ENCODE peak calls at places on chromosomes 13 and 19, in four cellular contexts. V is HepG2, Y is ovary, Z is transverse colon. A is an unnamed sample.

GRCh38 chr13:102677122-102677521 is 17.7 kb downstream of the METTL21C start:
- DNase-seq in Z (no peak), Y (no peak), V (no peak), A (no peak)

GRCh38 chr13:99228737-99229691 is 28.4 kb downstream of the UBAC2 start:
- DNase-seq in Z (no peak), Y (no peak), V (peak), A (no peak)

GRCh38 chr19:756232-756631 is 5.3 kb downstream of the MISP start:
- DNase-seq in Z (peak), Y (no peak), V (peak), A (no peak)

GRCh38 chr19:10782795-10783194 is 53.2 kb downstream of the TMED1 start:
- DNase-seq in Z (no peak), Y (no peak), V (no peak), A (no peak)

GRCh38 chr19:54252845-54253244 is 4.2 kb downstream of the LILRB5 start:
- DNase-seq in Z (no peak), Y (no peak), V (no peak), A (no peak)

GRCh38 chr13:95216182-95216581 is 85.1 kb downstream of the ABCC4 start:
- DNase-seq in V (no peak), Y (no peak), Z (no peak), A (no peak)

GRCh38 chr13:114108141-114108761 is 24.2 kb downstream of the RASA3 start:
- DNase-seq in V (no peak), Y (peak), Z (peak), A (no peak)

GRCh38 chr19:7874080-7874856 is at the start of gene PRR36:
- DNase-seq in Y (peak), V (peak), Z (no peak), A (no peak)

GRCh38 chr13:102667911-102668310 is 26.9 kb downstream of the METTL21C start:
- DNase-seq in Z (no peak), Y (no peak), V (peak), A (no peak)

GRCh38 chr13:44188257-44188656 is 185.4 kb upstream of the SERP2 start:
- DNase-seq in V (no peak), Z (no peak), Y (no peak), A (no peak)

GRCh38 chr13:35210234-35210633 is 266.3 kb downstream of the MAB21L1 start:
- DNase-seq in V (no peak), Y (no peak), Z (no peak), A (no peak)

GRCh38 chr13:98570929-98571372 is 6.0 kb downstream of the STK24 start:
- DNase-seq in Z (peak), V (peak), Y (no peak), A (no peak)

GRCh38 chr19:43809762-43810696 is 7.8 kb upstream of the LYPD5 start:
- DNase-seq in Z (no peak), Y (no peak), V (peak), A (peak)

GRCh38 chr13:27339299-27339698 is 68.7 kb downstream of the RASL11A start:
- DNase-seq in Z (peak), V (peak), Y (no peak), A (no peak)

GRCh38 chr13:52665325-52665724 is 12.7 kb downstream of the SUGT1 start:
- DNase-seq in Y (no peak), V (peak), Z (no peak), A (no peak)

GRCh38 chr13:22144806-22145205 is 473.9 kb downstream of the FGF9 start:
- DNase-seq in V (no peak), Y (no peak), Z (no peak), A (no peak)

GRCh38 chr13:114073881-114074551 is 58.4 kb downstream of the RASA3 start:
- DNase-seq in Y (no peak), V (no peak), Z (no peak), A (no peak)

GRCh38 chr19:2544576-2545415 is 68.9 kb downstream of the GADD45B start:
- DNase-seq in Z (no peak), Y (peak), V (no peak), A (no peak)

GRCh38 chr19:11984986-11985385 is 20.1 kb downstream of the ZNF763 start:
- DNase-seq in Y (no peak), Z (no peak), V (peak), A (no peak)

GRCh38 chr19:56309511-56310185 is 5.0 kb downstream of the ZSCAN5A start:
- DNase-seq in Z (peak), Y (no peak), V (peak), A (no peak)

GRCh38 chr19:38321646-38322323 is 2.1 kb downstream of the KCNK6 start:
- DNase-seq in V (no peak), Y (peak), Z (peak), A (no peak)

GRCh38 chr13:72025836-72026235 is 158.8 kb upstream of the DACH1 start:
- DNase-seq in Y (no peak), Z (no peak), V (no peak), A (no peak)

GRCh38 chr13:57673197-57673596 is 41.7 kb downstream of the PCDH17 start:
- DNase-seq in Y (no peak), V (no peak), Z (no peak), A (no peak)

GRCh38 chr19:10096615-10096963 is 5.9 kb downstream of the ANGPTL6 start:
- DNase-seq in Y (peak), Z (peak), V (no peak), A (no peak)

GRCh38 chr19:30854661-30855060 is 482.5 kb downstream of the ZNF536 start:
- DNase-seq in V (no peak), Z (no peak), Y (no peak), A (peak)

GRCh38 chr13:84481958-84482357 is 599.7 kb upstream of the SLITRK1 start:
- DNase-seq in Z (no peak), Y (no peak), V (no peak), A (no peak)

GRCh38 chr19:9839415-9839814 is 4.3 kb downstream of the PIN1 start:
- DNase-seq in Z (no peak), Y (no peak), V (no peak), A (no peak)

GRCh38 chr19:55305983-55306562 is 19.1 kb downstream of the TMEM150B start:
- DNase-seq in Y (no peak), Z (no peak), V (no peak), A (no peak)

GRCh38 chr13:110634558-110634957 is 19.2 kb downstream of the NAXD start:
- DNase-seq in Z (no peak), V (no peak), Y (no peak), A (no peak)

GRCh38 chr13:28684257-28684656 is 25.3 kb downstream of the POMP start:
- DNase-seq in Y (no peak), V (peak), Z (peak), A (no peak)

GRCh38 chr13:61908906-61909305 is 493.3 kb upstream of the PCDH20 start:
- DNase-seq in Z (no peak), Y (no peak), V (no peak), A (no peak)

GRCh38 chr13:110233181-110233641 is 73.7 kb downstream of the COL4A1 start:
- DNase-seq in V (no peak), Z (no peak), Y (peak), A (peak)

GRCh38 chr19:590396-590745 is 690 bp downstream of the HCN2 start:
- DNase-seq in Y (no peak), V (no peak), Z (no peak), A (no peak)

GRCh38 chr13:51425410-51426042 is 27.3 kb downstream of the INTS6 start:
- DNase-seq in Y (no peak), V (no peak), Z (no peak), A (no peak)

GRCh38 chr13:26499209-26499601 is 58.3 kb upstream of the WASF3 start:
- DNase-seq in Y (no peak), Z (no peak), V (no peak), A (no peak)

GRCh38 chr19:44657211-44657921 is 13.7 kb downstream of the PVR start:
- DNase-seq in V (peak), Z (peak), Y (peak), A (no peak)

DNA sequence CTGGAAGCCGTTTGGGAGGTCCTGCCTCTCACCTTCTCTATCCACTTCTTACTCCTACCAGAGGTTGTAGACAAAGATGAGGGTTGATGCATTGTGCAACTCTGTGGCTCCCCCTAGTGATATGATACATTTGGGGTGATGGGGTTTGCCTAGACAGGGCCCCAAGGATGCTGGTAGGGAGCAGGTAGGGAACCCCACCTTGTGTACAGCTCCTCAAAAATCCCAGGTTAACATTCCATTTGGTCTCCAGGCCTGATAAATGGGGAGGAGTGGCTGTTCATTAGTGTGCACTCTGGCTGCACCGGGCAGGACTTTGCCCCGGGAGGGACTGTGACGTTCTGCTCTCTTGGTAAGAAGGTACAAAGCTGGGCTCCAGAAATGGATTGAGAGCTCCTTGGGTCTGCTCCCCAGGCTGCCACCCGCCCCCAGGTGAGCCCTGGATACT is 19.2 kb downstream of the SIGLEC8 start:
- DNase-seq in V (peak), Y (no peak), Z (no peak), A (no peak)
- TF ChIP-seq CTCF in V (peak), Y (no peak), Z (peak), A (no peak)

DNA sequence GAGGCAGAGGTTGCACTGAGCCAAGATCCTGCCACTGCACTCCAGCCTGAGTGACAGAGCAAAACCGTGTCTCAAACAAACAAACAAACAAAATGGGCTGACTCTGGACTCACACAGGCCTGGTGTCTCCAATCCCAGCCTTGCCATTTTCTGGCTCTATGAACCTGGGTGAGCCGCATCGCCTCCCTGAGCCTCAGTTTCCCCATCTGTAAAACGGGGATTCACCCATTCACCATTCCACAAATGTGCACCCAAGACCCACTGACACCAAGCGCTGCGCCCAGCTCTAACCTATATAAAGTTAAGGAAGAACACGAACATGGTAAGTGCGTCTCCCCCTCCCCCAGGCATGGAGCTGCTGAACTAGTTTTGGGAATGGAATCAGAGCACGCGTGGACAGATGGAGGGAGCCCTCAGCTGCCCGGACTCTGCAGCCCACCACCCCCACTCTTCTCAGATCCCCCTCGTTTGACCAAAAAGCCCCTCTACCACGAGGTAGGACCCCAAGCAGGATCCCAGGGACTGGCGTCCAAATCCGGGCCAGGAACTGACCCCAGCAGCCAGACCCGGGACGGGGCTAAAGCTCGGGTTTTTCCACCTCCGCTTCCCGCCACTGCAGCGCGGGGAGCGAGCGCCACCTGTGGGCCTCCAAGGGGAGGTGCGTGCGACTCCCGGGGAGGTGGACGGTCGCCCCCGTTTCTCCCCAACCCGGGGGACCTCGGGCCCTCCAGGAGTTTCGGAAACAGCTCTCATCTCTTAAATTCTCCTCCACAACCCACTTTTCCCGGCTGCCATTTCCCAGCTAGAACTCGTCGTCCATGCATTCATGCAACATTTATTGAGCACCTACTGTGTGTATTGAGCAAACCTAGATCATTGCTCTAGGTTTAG is 33.0 kb upstream of the ADGRE5 start:
- DNase-seq in Y (peak), V (peak), Z (peak), A (peak)
- H3K4me3 ChIP-seq in Y (no peak), V (peak), Z (peak), A (no peak)

DNA sequence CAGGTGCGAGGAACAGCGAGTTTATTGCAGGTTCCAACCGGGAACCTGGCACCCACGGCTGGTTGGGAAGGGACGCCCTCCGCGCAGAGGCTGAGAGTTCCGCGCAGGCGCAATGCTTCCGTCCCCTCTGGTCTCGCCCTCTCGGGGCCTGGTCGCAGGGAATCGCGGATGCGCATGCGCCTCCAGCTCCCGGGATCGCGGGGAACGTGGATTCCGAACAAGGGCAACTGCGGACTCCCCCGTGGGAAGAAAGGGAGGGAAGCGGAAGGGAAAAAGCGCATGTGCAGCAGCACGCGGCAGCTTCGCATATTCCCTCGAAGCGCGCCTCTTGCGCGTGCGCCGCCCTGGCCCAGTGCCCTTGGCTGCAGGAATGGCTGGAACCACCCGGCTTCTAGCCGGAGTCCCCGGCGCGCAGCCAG is 1.1 kb downstream of the TSSK6 start:
- DNase-seq in Y (peak), V (no peak), Z (peak), A (peak)
- TF ChIP-seq POLR2A in Y (no peak), V (no peak), Z (no peak), A (no peak)

GRCh38 chr13:45439781-45440462 is 21.7 kb upstream of the SLC25A30 start:
- DNase-seq in V (no peak), Z (no peak), Y (no peak), A (no peak)

GRCh38 chr13:45445053-45445452 is 19.7 kb upstream of the COG3 start:
- DNase-seq in V (no peak), Y (no peak), Z (no peak), A (peak)

GRCh38 chr13:45439000-45439399 is 20.8 kb upstream of the SLC25A30 start:
- DNase-seq in V (no peak), Y (no peak), Z (no peak), A (no peak)

GRCh38 chr13:45446181-45446580 is 18.6 kb upstream of the COG3 start:
- DNase-seq in Y (no peak), Z (no peak), V (no peak), A (no peak)

GRCh38 chr13:45441633-45442032 is 23.1 kb upstream of the COG3 start:
- DNase-seq in V (peak), Z (no peak), Y (no peak), A (no peak)
- TF ChIP-seq CTCF in V (peak), Z (no peak), Y (no peak), A (no peak)

GRCh38 chr13:48505597-48506091 is 27.2 kb downstream of the RCBTB2 start:
- DNase-seq in V (no peak), Z (peak), Y (no peak), A (no peak)
- H3K4me3 ChIP-seq in V (no peak), Z (no peak), Y (no peak), A (no peak)

GRCh38 chr19:36528194-36528920 is at the start of gene ZNF260:
- DNase-seq in Y (peak), Z (peak), V (peak), A (peak)
- TF ChIP-seq POLR2A in Y (peak), Z (peak), V (peak), A (no peak)